ENCODE peak calls at places on chromosomes 6 and 20, in ten cellular contexts. One of them, this sample, is unnamed.

GRCh38 chr20:50694379-50695143 is 3.2 kb upstream of the RIPOR3 start:
- DNase-seq in astrocyte of the spinal cord: no peak
- DNase-seq in IMR-90: peak
- DNase-seq in ovary: no peak
- DNase-seq in OCI-LY7: no peak
- DNase-seq in body of pancreas: no peak
- DNase-seq in fibroblast of lung: peak
- DNase-seq in heart left ventricle: no peak
- DNase-seq in suprapubic skin: no peak
- DNase-seq in AG04449: no peak
- DNase-seq in this sample: no peak

GRCh38 chr6:122620902-122621301 is 10.7 kb downstream of the PKIB start:
- DNase-seq in ovary: no peak
- DNase-seq in suprapubic skin: no peak
- DNase-seq in heart left ventricle: no peak
- DNase-seq in IMR-90: peak
- DNase-seq in fibroblast of lung: peak
- DNase-seq in AG04449: no peak
- DNase-seq in OCI-LY7: no peak
- DNase-seq in astrocyte of the spinal cord: peak
- DNase-seq in body of pancreas: no peak
- DNase-seq in this sample: no peak

GRCh38 chr20:53216856-53217576 is 244.9 kb downstream of the TSHZ2 start:
- DNase-seq in heart left ventricle: peak
- DNase-seq in IMR-90: no peak
- DNase-seq in AG04449: no peak
- DNase-seq in astrocyte of the spinal cord: peak
- DNase-seq in body of pancreas: peak
- DNase-seq in suprapubic skin: peak
- DNase-seq in OCI-LY7: peak
- DNase-seq in fibroblast of lung: peak
- DNase-seq in ovary: peak
- DNase-seq in this sample: peak

GRCh38 chr6:89826029-89826528 is 3.6 kb upstream of the CASP8AP2 start:
- DNase-seq in OCI-LY7: no peak
- DNase-seq in heart left ventricle: no peak
- DNase-seq in suprapubic skin: no peak
- DNase-seq in body of pancreas: no peak
- DNase-seq in AG04449: no peak
- DNase-seq in IMR-90: peak
- DNase-seq in astrocyte of the spinal cord: peak
- DNase-seq in fibroblast of lung: peak
- DNase-seq in ovary: no peak
- DNase-seq in this sample: peak

GRCh38 chr6:44000164-44000842 is 126.9 kb downstream of the MRPL14 start:
- DNase-seq in fibroblast of lung: peak
- DNase-seq in heart left ventricle: no peak
- DNase-seq in body of pancreas: peak
- DNase-seq in AG04449: no peak
- DNase-seq in OCI-LY7: peak
- DNase-seq in suprapubic skin: peak
- DNase-seq in IMR-90: peak
- DNase-seq in ovary: no peak
- DNase-seq in astrocyte of the spinal cord: peak
- DNase-seq in this sample: no peak

GRCh38 chr20:62063981-62064787 is 1.5 kb downstream of the TAF4 start:
- DNase-seq in OCI-LY7: no peak
- DNase-seq in astrocyte of the spinal cord: no peak
- DNase-seq in IMR-90: no peak
- DNase-seq in heart left ventricle: peak
- DNase-seq in body of pancreas: peak
- DNase-seq in AG04449: no peak
- DNase-seq in fibroblast of lung: no peak
- DNase-seq in suprapubic skin: peak
- DNase-seq in ovary: peak
- DNase-seq in this sample: peak

GRCh38 chr20:49507741-49508434 is 25.4 kb upstream of the KCNB1 start:
- DNase-seq in body of pancreas: no peak
- DNase-seq in IMR-90: no peak
- DNase-seq in heart left ventricle: no peak
- DNase-seq in ovary: no peak
- DNase-seq in AG04449: no peak
- DNase-seq in OCI-LY7: no peak
- DNase-seq in astrocyte of the spinal cord: no peak
- DNase-seq in suprapubic skin: no peak
- DNase-seq in fibroblast of lung: no peak
- DNase-seq in this sample: no peak

GRCh38 chr6:25279748-25280616 is 808 bp downstream of the CARMIL1 start:
- DNase-seq in ovary: peak
- DNase-seq in IMR-90: no peak
- DNase-seq in heart left ventricle: no peak
- DNase-seq in body of pancreas: peak
- DNase-seq in fibroblast of lung: no peak
- DNase-seq in AG04449: no peak
- DNase-seq in OCI-LY7: peak
- DNase-seq in astrocyte of the spinal cord: no peak
- DNase-seq in suprapubic skin: peak
- DNase-seq in this sample: peak

GRCh38 chr20:35617397-35618031 is 1.9 kb downstream of the SPAG4 start:
- DNase-seq in suprapubic skin: no peak
- DNase-seq in IMR-90: peak
- DNase-seq in astrocyte of the spinal cord: peak
- DNase-seq in ovary: peak
- DNase-seq in OCI-LY7: peak
- DNase-seq in fibroblast of lung: peak
- DNase-seq in heart left ventricle: peak
- DNase-seq in AG04449: peak
- DNase-seq in body of pancreas: peak
- DNase-seq in this sample: peak

DNA sequence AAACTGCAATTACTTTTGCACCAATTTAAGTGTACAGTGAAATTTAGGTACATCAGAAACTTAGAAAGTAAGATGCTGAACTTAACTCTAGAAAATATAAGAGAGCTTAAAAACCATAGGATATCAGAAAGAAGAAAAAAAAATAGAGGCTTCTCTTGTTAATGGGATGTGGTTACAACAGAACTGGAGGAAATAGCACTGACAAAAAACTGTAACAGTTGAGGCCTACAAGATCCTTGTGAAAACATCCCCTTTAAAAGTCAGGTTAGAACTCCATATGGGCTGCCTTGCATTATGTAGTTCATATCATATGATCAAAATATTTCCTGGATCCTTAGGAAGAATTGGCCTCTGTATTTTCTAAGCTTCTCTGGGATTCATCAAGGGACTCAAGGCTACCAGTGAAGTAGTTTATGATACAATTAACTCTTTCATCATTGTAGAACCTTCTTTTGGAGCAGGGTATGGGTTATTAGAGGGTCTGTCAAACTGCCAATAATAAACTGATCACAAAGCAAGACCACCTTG is 24.8 kb downstream of the MTCL3 start:
- DNase-seq in AG04449: no peak
- DNase-seq in IMR-90: no peak
- DNase-seq in OCI-LY7: no peak
- DNase-seq in suprapubic skin: no peak
- DNase-seq in astrocyte of the spinal cord: no peak
- DNase-seq in fibroblast of lung: no peak
- DNase-seq in heart left ventricle: no peak
- DNase-seq in body of pancreas: no peak
- DNase-seq in ovary: no peak
- DNase-seq in this sample: no peak
- H3K4me3 ChIP-seq in AG04449: no peak
- H3K4me3 ChIP-seq in IMR-90: no peak
- H3K4me3 ChIP-seq in OCI-LY7: no peak
- H3K4me3 ChIP-seq in suprapubic skin: no peak
- H3K4me3 ChIP-seq in astrocyte of the spinal cord: no peak
- H3K4me3 ChIP-seq in fibroblast of lung: no peak
- H3K4me3 ChIP-seq in heart left ventricle: no peak
- H3K4me3 ChIP-seq in body of pancreas: no peak
- H3K4me3 ChIP-seq in ovary: no peak
- H3K4me3 ChIP-seq in this sample: no peak

DNA sequence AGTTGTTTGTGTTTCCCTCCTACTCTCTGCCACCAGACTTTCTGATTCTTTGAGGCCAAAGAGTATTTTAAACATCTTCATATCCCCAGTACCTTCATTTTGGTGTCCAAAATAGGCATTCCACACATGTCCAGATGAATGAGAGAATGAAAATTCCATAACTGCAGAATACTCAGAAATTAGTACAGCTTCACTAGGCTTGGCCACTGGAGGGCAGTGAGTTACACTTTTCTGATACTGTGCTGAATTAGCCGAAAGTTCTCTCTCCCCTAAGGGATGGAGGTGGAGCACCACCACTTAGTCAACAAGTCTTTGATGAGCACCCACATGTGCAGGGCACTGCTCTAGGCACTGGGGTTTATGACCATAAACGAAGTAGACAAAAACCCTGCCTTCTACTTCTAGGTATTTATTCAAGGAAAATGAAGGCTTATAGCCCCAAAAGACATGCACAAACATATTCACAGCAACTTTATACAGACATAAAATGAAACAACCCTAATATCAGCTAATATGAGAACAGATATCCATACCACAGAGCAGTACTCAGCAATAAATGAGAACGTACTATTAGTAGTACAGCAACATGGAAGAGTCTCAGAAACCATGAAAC is 46.1 kb upstream of the TMEM217 start:
- DNase-seq in OCI-LY7: peak
- DNase-seq in AG04449: no peak
- DNase-seq in heart left ventricle: no peak
- DNase-seq in ovary: no peak
- DNase-seq in suprapubic skin: no peak
- DNase-seq in astrocyte of the spinal cord: peak
- DNase-seq in fibroblast of lung: peak
- DNase-seq in body of pancreas: no peak
- DNase-seq in IMR-90: peak
- DNase-seq in this sample: no peak
- TF ChIP-seq CTCF in OCI-LY7: peak
- TF ChIP-seq CTCF in AG04449: peak
- TF ChIP-seq CTCF in heart left ventricle: peak
- TF ChIP-seq CTCF in ovary: peak
- TF ChIP-seq CTCF in suprapubic skin: no peak
- TF ChIP-seq CTCF in astrocyte of the spinal cord: peak
- TF ChIP-seq CTCF in fibroblast of lung: peak
- TF ChIP-seq CTCF in body of pancreas: peak
- TF ChIP-seq CTCF in IMR-90: peak
- TF ChIP-seq CTCF in this sample: no peak

GRCh38 chr6:96502915-96503314 is 18.7 kb upstream of the UFL1 start:
- DNase-seq in IMR-90: no peak
- DNase-seq in fibroblast of lung: no peak
- DNase-seq in AG04449: no peak
- DNase-seq in OCI-LY7: no peak
- DNase-seq in heart left ventricle: no peak
- DNase-seq in astrocyte of the spinal cord: no peak
- DNase-seq in body of pancreas: no peak
- DNase-seq in ovary: no peak
- DNase-seq in suprapubic skin: no peak
- DNase-seq in this sample: no peak

GRCh38 chr6:96505363-96505762 is 16.2 kb upstream of the UFL1 start:
- DNase-seq in heart left ventricle: no peak
- DNase-seq in ovary: no peak
- DNase-seq in AG04449: no peak
- DNase-seq in suprapubic skin: no peak
- DNase-seq in astrocyte of the spinal cord: no peak
- DNase-seq in OCI-LY7: no peak
- DNase-seq in fibroblast of lung: no peak
- DNase-seq in body of pancreas: no peak
- DNase-seq in IMR-90: no peak
- DNase-seq in this sample: no peak

GRCh38 chr6:96499781-96500180 is 21.8 kb upstream of the UFL1 start:
- DNase-seq in heart left ventricle: no peak
- DNase-seq in astrocyte of the spinal cord: no peak
- DNase-seq in fibroblast of lung: no peak
- DNase-seq in body of pancreas: no peak
- DNase-seq in ovary: no peak
- DNase-seq in IMR-90: no peak
- DNase-seq in suprapubic skin: no peak
- DNase-seq in AG04449: no peak
- DNase-seq in OCI-LY7: peak
- DNase-seq in this sample: no peak
- H3K4me3 ChIP-seq in heart left ventricle: no peak
- H3K4me3 ChIP-seq in astrocyte of the spinal cord: no peak
- H3K4me3 ChIP-seq in fibroblast of lung: no peak
- H3K4me3 ChIP-seq in body of pancreas: no peak
- H3K4me3 ChIP-seq in ovary: no peak
- H3K4me3 ChIP-seq in IMR-90: no peak
- H3K4me3 ChIP-seq in suprapubic skin: no peak
- H3K4me3 ChIP-seq in AG04449: no peak
- H3K4me3 ChIP-seq in OCI-LY7: no peak
- H3K4me3 ChIP-seq in this sample: no peak

GRCh38 chr20:24708411-24709295 is 239.2 kb downstream of the SYNDIG1 start:
- DNase-seq in ovary: no peak
- DNase-seq in heart left ventricle: no peak
- DNase-seq in astrocyte of the spinal cord: peak
- DNase-seq in suprapubic skin: no peak
- DNase-seq in AG04449: no peak
- DNase-seq in OCI-LY7: no peak
- DNase-seq in fibroblast of lung: no peak
- DNase-seq in body of pancreas: no peak
- DNase-seq in IMR-90: peak
- DNase-seq in this sample: no peak

GRCh38 chr20:24704899-24705298 is 235.5 kb downstream of the SYNDIG1 start:
- DNase-seq in astrocyte of the spinal cord: no peak
- DNase-seq in OCI-LY7: no peak
- DNase-seq in ovary: no peak
- DNase-seq in heart left ventricle: no peak
- DNase-seq in AG04449: no peak
- DNase-seq in body of pancreas: no peak
- DNase-seq in IMR-90: no peak
- DNase-seq in suprapubic skin: no peak
- DNase-seq in fibroblast of lung: no peak
- DNase-seq in this sample: no peak

GRCh38 chr20:24703284-24703610 is 233.8 kb downstream of the SYNDIG1 start:
- DNase-seq in fibroblast of lung: no peak
- DNase-seq in AG04449: no peak
- DNase-seq in OCI-LY7: no peak
- DNase-seq in ovary: no peak
- DNase-seq in heart left ventricle: no peak
- DNase-seq in IMR-90: no peak
- DNase-seq in suprapubic skin: no peak
- DNase-seq in astrocyte of the spinal cord: no peak
- DNase-seq in body of pancreas: no peak
- DNase-seq in this sample: no peak

GRCh38 chr20:24702501-24703283 is 233.3 kb downstream of the SYNDIG1 start:
- DNase-seq in AG04449: no peak
- DNase-seq in IMR-90: no peak
- DNase-seq in heart left ventricle: no peak
- DNase-seq in suprapubic skin: no peak
- DNase-seq in ovary: no peak
- DNase-seq in body of pancreas: no peak
- DNase-seq in OCI-LY7: no peak
- DNase-seq in astrocyte of the spinal cord: no peak
- DNase-seq in fibroblast of lung: no peak
- DNase-seq in this sample: no peak

DNA sequence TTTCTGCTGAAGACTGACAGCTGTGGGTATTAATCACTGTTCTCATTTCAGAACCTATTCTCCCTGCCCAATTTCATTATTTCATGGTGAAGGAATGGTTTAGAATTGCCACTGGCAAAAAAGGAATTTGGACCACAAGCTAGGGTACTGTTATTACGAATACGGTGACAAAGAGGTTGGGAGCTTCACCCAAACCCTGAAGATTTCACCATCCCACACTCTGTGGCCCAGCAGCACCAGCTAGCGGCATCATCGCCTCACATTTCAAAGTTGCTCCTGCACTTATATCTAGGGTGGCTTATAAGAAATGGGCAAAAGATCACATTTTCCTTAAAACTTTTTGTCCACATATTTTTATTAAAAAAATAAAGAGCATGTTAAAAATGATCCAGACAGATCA is 236.1 kb downstream of the SYNDIG1 start:
- DNase-seq in AG04449: no peak
- DNase-seq in ovary: no peak
- DNase-seq in IMR-90: no peak
- DNase-seq in suprapubic skin: no peak
- DNase-seq in heart left ventricle: no peak
- DNase-seq in astrocyte of the spinal cord: no peak
- DNase-seq in body of pancreas: no peak
- DNase-seq in OCI-LY7: no peak
- DNase-seq in fibroblast of lung: no peak
- DNase-seq in this sample: no peak
- TF ChIP-seq CTCF in AG04449: no peak
- TF ChIP-seq CTCF in ovary: no peak
- TF ChIP-seq CTCF in IMR-90: no peak
- TF ChIP-seq CTCF in suprapubic skin: no peak
- TF ChIP-seq CTCF in heart left ventricle: no peak
- TF ChIP-seq CTCF in astrocyte of the spinal cord: no peak
- TF ChIP-seq CTCF in body of pancreas: no peak
- TF ChIP-seq CTCF in OCI-LY7: no peak
- TF ChIP-seq CTCF in fibroblast of lung: no peak
- TF ChIP-seq CTCF in this sample: no peak